ENCODE peak calls at places on chromosomes 6 and 20, in four cellular contexts. H is K562, I is HepG2, W is GM12878. J is an unnamed sample.

GRCh38 chr6:10412165-10412947 is 2.5 kb downstream of the TFAP2A start:
- DNase-seq in H (no peak), I (no peak), W (no peak), J (peak; percentile 56)

GRCh38 chr6:31352497-31353368 is 4.2 kb downstream of the HLA-B start:
- DNase-seq in H (no peak), I (no peak), W (no peak), J (no peak)

GRCh38 chr6:47042238-47042843 is at the start of gene ADGRF1:
- DNase-seq in H (no peak), I (no peak), W (no peak), J (no peak)

GRCh38 chr20:38132156-38132909 is 32.7 kb downstream of the TGM2 start:
- DNase-seq in H (no peak), I (no peak), W (no peak), J (no peak)

GRCh38 chr20:59161626-59162170 is 1.9 kb upstream of the ZNF831 start:
- DNase-seq in H (no peak), I (no peak), W (no peak), J (no peak)

GRCh38 chr6:164534070-164534766 is 775.2 kb downstream of the C6orf118 start:
- DNase-seq in H (no peak), I (no peak), W (no peak), J (no peak)

GRCh38 chr6:42075159-42075838 is 25.0 kb downstream of the TAF8 start:
- DNase-seq in H (peak; percentile 86), I (peak; percentile 69), W (no peak), J (peak; percentile 74)

GRCh38 chr20:36121981-36122930 is 32.3 kb upstream of the EPB41L1 start:
- DNase-seq in H (no peak), I (no peak), W (no peak), J (no peak)

GRCh38 chr6:35487653-35488516 is 9.0 kb downstream of the TEAD3 start:
- DNase-seq in H (no peak), I (no peak), W (no peak), J (no peak)

GRCh38 chr20:23666189-23666588 is 22.6 kb downstream of the CST4 start:
- DNase-seq in H (no peak), I (no peak), W (no peak), J (peak; percentile 9)

GRCh38 chr6:98581725-98582124 is 252.6 kb upstream of the POU3F2 start:
- DNase-seq in H (no peak), I (no peak), W (no peak), J (no peak)

GRCh38 chr20:43681991-43682410 is 15.1 kb downstream of the MYBL2 start:
- DNase-seq in H (no peak), I (no peak), W (peak; percentile 89), J (no peak)

GRCh38 chr6:41836660-41837052 is 49.2 kb downstream of the TOMM6 start:
- DNase-seq in H (no peak), I (no peak), W (no peak), J (no peak)

GRCh38 chr6:85015396-85015990 is 251.1 kb upstream of the TBX18 start:
- DNase-seq in H (peak; percentile 75), I (peak; percentile 26), W (no peak), J (peak; percentile 79)

GRCh38 chr6:33276864-33277662 is at the start of gene B3GALT4:
- DNase-seq in H (peak; percentile 95), I (no peak), W (peak; percentile 49), J (peak; percentile 46)

GRCh38 chr6:114240800-114241199 is 102.0 kb downstream of the HS3ST5 start:
- DNase-seq in H (no peak), I (no peak), W (no peak), J (no peak)

GRCh38 chr6:119148102-119148824 is 69.8 kb upstream of the FAM184A start:
- DNase-seq in H (peak; percentile 71), I (peak; percentile 79), W (no peak), J (peak; percentile 33)

GRCh38 chr6:39240155-39240757 is 11.0 kb upstream of the KCNK5 start:
- DNase-seq in H (no peak), I (no peak), W (no peak), J (no peak)

GRCh38 chr20:22341508-22341907 is 242.9 kb downstream of the FOXA2 start:
- DNase-seq in H (peak; percentile 8), I (peak; percentile 21), W (no peak), J (peak; percentile 64)

GRCh38 chr20:46828471-46828870 is 66.2 kb upstream of the EYA2 start:
- DNase-seq in H (no peak), I (no peak), W (no peak), J (no peak)

GRCh38 chr6:170102038-170102437 is 188.8 kb downstream of the DLL1 start:
- DNase-seq in H (no peak), I (no peak), W (no peak), J (no peak)

GRCh38 chr6:170098428-170099170 is 192.3 kb downstream of the DLL1 start:
- DNase-seq in H (no peak), I (no peak), W (no peak), J (no peak)

GRCh38 chr6:170099387-170099786 is 191.5 kb downstream of the DLL1 start:
- DNase-seq in H (no peak), I (no peak), W (no peak), J (no peak)

GRCh38 chr6:170101281-170102035 is 189.4 kb downstream of the DLL1 start:
- DNase-seq in H (no peak), I (no peak), W (no peak), J (no peak)

DNA sequence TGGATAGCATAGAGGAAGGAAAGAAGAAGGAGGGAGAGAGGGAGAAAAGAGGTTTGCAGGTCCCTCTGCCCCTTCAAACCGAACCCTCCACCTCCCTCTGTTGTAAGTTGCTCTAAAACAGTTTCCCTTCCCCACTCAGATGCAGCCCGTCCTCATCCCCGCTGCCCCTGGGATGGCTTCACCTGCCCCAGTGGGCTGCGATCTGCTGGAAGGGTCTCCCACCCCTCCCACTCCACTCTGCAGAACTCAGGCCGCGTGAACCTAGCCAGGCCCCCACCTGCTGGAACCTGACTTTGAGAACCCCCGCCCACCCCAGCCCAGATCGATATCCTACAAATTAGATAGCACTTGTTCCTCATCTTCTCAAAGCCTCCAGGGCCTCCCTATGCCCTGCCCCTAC is 190.8 kb downstream of the DLL1 start:
- DNase-seq in H (no peak), I (no peak), W (no peak), J (no peak)
- TF ChIP-seq BHLHE40 in H (no peak), I (no peak), W (no peak), J (no peak)

DNA sequence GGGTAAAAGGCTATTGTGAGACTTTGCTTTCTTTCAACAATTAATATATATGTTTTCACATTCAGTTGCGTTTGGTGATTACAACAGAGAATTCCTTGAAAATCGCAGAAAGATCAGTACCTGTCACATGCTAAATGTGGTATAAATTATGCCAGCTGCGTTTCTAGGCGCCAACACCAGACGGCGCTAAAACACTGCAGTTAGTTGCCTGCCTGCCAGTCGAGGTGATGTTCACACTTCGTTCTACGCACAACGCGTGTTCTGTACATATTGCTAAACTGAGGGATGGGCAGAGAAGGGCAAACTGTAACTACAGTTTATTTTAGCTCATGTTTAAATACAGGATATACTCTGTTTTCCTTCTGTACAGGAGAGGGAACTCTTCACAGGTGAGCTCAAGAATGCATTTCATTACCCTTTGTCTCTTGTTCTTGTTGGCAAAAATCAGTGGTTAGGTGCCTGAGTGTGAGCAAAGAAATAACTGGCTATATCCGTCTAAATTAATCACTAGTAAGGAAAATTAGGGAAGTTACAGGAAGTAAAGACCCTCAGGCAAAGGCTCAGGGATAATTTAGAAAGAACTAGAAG is 100.1 kb upstream of the RGS17 start:
- DNase-seq in H (peak; percentile 7), I (peak; percentile 40), W (no peak), J (peak; percentile 48)
- TF ChIP-seq MYC in H (no peak), I (no peak), W (no peak), J (no peak)

DNA sequence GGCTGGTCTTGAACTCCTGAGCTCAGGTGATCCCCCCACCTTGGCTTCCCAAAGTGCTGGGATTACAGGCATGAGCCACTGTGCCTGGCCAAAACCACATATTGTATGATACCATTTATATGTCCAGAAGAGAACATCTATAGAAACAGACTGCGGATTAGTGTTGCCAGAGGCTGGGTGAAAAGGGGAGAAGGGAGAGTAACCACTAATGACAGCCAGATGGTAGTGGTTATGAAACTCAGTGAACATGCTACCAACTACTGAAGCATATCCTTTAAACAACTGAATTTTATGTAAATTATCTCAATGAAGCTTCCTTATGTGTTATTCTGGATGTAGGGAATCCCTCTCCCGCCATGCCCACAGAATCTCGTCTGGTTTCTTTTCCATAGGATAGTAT is 15.7 kb downstream of the SLC23A2 start:
- DNase-seq in H (no peak), I (no peak), W (peak; percentile 24), J (no peak)
- TF ChIP-seq BHLHE40 in H (no peak), I (no peak), W (peak; percentile 12), J (no peak)

DNA sequence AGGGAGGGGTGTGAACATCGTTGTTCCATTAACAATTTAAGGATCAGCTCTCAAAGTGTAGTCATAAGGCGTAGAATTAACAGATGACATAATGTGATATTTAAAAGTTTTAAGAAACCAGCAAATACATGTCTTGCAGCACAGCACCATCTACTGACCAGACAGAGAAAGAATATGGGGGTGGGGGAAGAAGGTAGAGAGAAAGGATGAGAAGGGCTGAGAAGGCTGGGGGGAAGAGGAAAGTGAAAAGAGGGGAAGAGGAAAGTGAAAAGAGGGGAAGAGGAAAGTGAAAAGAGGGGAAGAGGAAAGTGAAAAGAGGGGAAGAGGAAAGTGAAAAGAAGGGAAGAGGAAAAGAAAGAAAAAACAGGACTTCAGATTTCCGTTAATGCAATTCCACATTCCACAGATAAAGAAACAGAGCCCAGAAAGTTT is 80.9 kb downstream of the HAO1 start:
- DNase-seq in H (peak; percentile 6), I (peak; percentile 47), W (peak; percentile 8), J (peak; percentile 61)
- TF ChIP-seq MYC in H (no peak), I (no peak), W (no peak), J (no peak)

GRCh38 chr6:27611451-27611850 is 138.5 kb upstream of the ZNF184 start:
- DNase-seq in H (no peak), I (no peak), W (no peak), J (no peak)

GRCh38 chr6:27605401-27606342 is 132.8 kb upstream of the ZNF184 start:
- DNase-seq in H (peak; percentile 91), I (peak; percentile 61), W (no peak), J (no peak)

GRCh38 chr6:27604986-27605385 is 132.1 kb upstream of the ZNF184 start:
- DNase-seq in H (peak; percentile 64), I (no peak), W (no peak), J (no peak)

DNA sequence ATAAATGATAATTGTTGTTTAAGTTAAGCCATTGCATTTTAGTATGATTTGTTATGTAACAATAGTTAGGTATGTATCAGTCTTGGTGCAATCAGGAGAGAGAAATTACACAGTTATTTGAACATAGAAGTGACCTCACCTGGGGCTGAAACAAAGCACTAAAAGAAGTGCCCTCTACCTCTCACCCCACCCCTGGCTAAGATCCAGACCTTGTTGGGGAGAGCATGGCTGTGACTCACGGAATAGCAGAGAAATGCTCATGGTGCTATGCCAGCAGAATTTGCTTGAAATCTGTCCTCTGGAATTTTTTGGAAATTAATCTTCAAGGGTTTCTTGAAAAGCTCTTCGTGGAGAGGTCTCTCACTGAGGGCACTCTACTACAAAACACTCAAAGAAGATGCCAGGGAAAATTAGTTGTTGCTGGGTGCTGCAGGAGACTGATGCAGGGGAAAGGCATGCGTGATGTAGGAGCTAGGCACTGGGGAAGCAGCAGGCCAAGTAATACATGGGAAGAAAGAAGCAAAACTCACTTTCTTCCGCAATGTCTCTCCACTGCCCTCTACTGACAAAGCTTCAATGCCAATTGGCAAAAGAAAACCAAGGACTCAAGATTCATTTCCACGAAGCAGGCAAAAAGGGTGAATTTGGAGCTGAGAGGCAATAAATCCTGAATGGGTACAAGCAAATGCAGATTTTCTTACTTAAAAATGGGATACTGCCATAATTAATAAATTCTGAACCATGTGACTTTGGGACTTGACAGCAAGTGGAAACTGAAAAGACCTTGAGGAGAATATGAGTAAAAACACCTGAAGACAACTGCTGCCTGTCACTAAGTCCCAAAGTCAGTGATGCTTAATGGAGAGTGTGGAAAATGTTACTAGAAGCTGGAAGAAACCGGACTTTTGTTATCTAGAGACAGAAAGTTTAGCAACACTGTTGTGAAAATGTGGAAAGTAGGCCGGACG is 136.3 kb upstream of the ZNF184 start:
- DNase-seq in H (peak; percentile 86), I (peak; percentile 61), W (peak; percentile 56), J (no peak)
- TF ChIP-seq BHLHE40 in H (no peak), I (no peak), W (no peak), J (no peak)

J was measured in A549.